ENCODE peak calls at places on chromosomes 16 and 17, in seven cellular contexts. V is T-helper 1 cell, K is AG04450, P is HAP-1, M is NCI-H1092 treated with DMSO at 0.1 percent for 48 hours, C is GM04504, I is kidney. G is an unnamed sample.

GRCh38 chr16:20925780-20926179 is 25.2 kb downstream of the LYRM1 start:
- DNase-seq in K (no peak), V (no peak), I (no peak), M (no peak), C (no peak), P (no peak), G (no peak)

GRCh38 chr17:82294086-82294773 is 20.7 kb upstream of the CSNK1D start:
- DNase-seq in I (no peak), M (no peak), C (no peak), V (no peak), K (no peak), P (no peak), G (no peak)

GRCh38 chr17:28901866-28902818 is 737 bp downstream of the DHRS13 start:
- DNase-seq in P (peak), V (peak), K (no peak), C (no peak), I (peak), M (peak), G (no peak)

GRCh38 chr16:75550211-75550662 is 5.8 kb downstream of the TMEM231 start:
- DNase-seq in I (no peak), C (no peak), K (no peak), V (peak), P (no peak), M (no peak), G (peak)

GRCh38 chr16:27109666-27110523 is 43.2 kb downstream of the C16orf82 start:
- DNase-seq in P (peak), M (peak), V (peak), I (peak), C (peak), K (peak), G (peak)

GRCh38 chr17:79832211-79833109 is 6.8 kb downstream of the CBX4 start:
- DNase-seq in C (no peak), P (peak), V (no peak), I (peak), K (no peak), M (no peak), G (no peak)

GRCh38 chr16:8798174-8798527 is 512 bp downstream of the PMM2 start:
- DNase-seq in V (no peak), P (no peak), M (no peak), I (no peak), C (peak), K (no peak), G (no peak)

GRCh38 chr16:24508614-24509013 is 30.8 kb upstream of the RBBP6 start:
- DNase-seq in P (no peak), I (no peak), V (no peak), M (no peak), C (peak), K (peak), G (no peak)

GRCh38 chr17:37744961-37745800 is at the start of gene HNF1B:
- DNase-seq in C (no peak), V (no peak), I (peak), K (no peak), M (no peak), P (no peak), G (no peak)

GRCh38 chr17:42363767-42364585 is 24.3 kb downstream of the STAT3 start:
- DNase-seq in C (no peak), I (no peak), V (no peak), K (no peak), M (no peak), P (no peak), G (no peak)

GRCh38 chr16:81106826-81107503 is 10.8 kb upstream of the GCSH start:
- DNase-seq in C (no peak), P (peak), I (peak), V (no peak), M (no peak), K (no peak), G (no peak)

GRCh38 chr16:88478889-88479794 is 26.1 kb downstream of the ZFPM1 start:
- DNase-seq in I (no peak), C (no peak), V (no peak), K (no peak), M (no peak), P (no peak), G (no peak)

GRCh38 chr17:21361020-21361809 is 14.9 kb upstream of the KCNJ12 start:
- DNase-seq in M (no peak), P (no peak), C (no peak), I (peak), K (no peak), V (no peak), G (no peak)

GRCh38 chr16:85524365-85524629 is 88.8 kb upstream of the GSE1 start:
- DNase-seq in M (no peak), C (no peak), P (no peak), K (no peak), I (no peak), V (no peak), G (no peak)

GRCh38 chr16:67814567-67814966 is 7.9 kb downstream of the TSNAXIP1 start:
- DNase-seq in C (no peak), P (no peak), V (no peak), K (no peak), M (no peak), I (no peak), G (peak)

GRCh38 chr16:1781758-1782407 is 488 bp downstream of the SPSB3 start:
- DNase-seq in P (no peak), K (no peak), C (no peak), I (peak), M (peak), V (peak), G (no peak)

GRCh38 chr16:68229431-68230175 is 6.3 kb downstream of the ESRP2 start:
- DNase-seq in C (peak), I (peak), K (peak), P (peak), M (peak), V (peak), G (peak)

GRCh38 chr16:84478172-84478948 is 26.1 kb downstream of the MEAK7 start:
- DNase-seq in I (no peak), C (peak), V (no peak), P (no peak), M (no peak), K (peak), G (no peak)

GRCh38 chr16:88938933-88939813 is 37.8 kb downstream of the CBFA2T3 start:
- DNase-seq in C (no peak), I (no peak), P (no peak), M (no peak), K (no peak), V (no peak), G (no peak)